ENCODE peak calls at places on chromosomes 1 and 21, in five cellular contexts. One of them, this sample, is unnamed.
A peak's percentile ranks its signal among the peaks of the same experiment; 100 is the strongest.

GRCh38 chr1:87463917-87464565 is 135.4 kb downstream of the LMO4 start:
- DNase-seq in GM23338: peak; percentile 44
- DNase-seq in MCF 10A: no peak
- DNase-seq in AG04450: no peak
- DNase-seq in breast epithelium: no peak
- DNase-seq in this sample: no peak

GRCh38 chr21:26453258-26453657 is 119.8 kb downstream of the CYYR1 start:
- DNase-seq in GM23338: no peak
- DNase-seq in MCF 10A: no peak
- DNase-seq in AG04450: no peak
- DNase-seq in breast epithelium: no peak
- DNase-seq in this sample: no peak

GRCh38 chr21:27645285-27645684 is 678.4 kb upstream of the ADAMTS5 start:
- DNase-seq in GM23338: no peak
- DNase-seq in MCF 10A: peak; percentile 0
- DNase-seq in AG04450: no peak
- DNase-seq in breast epithelium: no peak
- DNase-seq in this sample: no peak

GRCh38 chr1:100354971-100355394 is 2.7 kb downstream of the CDC14A start:
- DNase-seq in GM23338: peak; percentile 39
- DNase-seq in MCF 10A: peak; percentile 64
- DNase-seq in AG04450: no peak
- DNase-seq in breast epithelium: peak; percentile 40
- DNase-seq in this sample: no peak

GRCh38 chr1:119285482-119285881 is 83.1 kb upstream of the HAO2 start:
- DNase-seq in GM23338: no peak
- DNase-seq in MCF 10A: peak; percentile 86
- DNase-seq in AG04450: peak; percentile 18
- DNase-seq in breast epithelium: no peak
- DNase-seq in this sample: peak; percentile 47

GRCh38 chr1:46466477-46467182 is 23.0 kb upstream of the DMBX1 start:
- DNase-seq in GM23338: peak; percentile 83
- DNase-seq in MCF 10A: no peak
- DNase-seq in AG04450: no peak
- DNase-seq in breast epithelium: no peak
- DNase-seq in this sample: no peak

GRCh38 chr1:85464497-85465098 is 361 bp downstream of the DDAH1 start:
- DNase-seq in GM23338: peak; percentile 83
- DNase-seq in MCF 10A: peak; percentile 53
- DNase-seq in AG04450: no peak
- DNase-seq in breast epithelium: peak; percentile 30
- DNase-seq in this sample: no peak

GRCh38 chr1:227437495-227438008 is 119.3 kb upstream of the CDC42BPA start:
- DNase-seq in GM23338: peak; percentile 70
- DNase-seq in MCF 10A: peak; percentile 83
- DNase-seq in AG04450: no peak
- DNase-seq in breast epithelium: no peak
- DNase-seq in this sample: no peak

GRCh38 chr1:118100686-118101300 is 84.2 kb downstream of the SPAG17 start:
- DNase-seq in GM23338: no peak
- DNase-seq in MCF 10A: no peak
- DNase-seq in AG04450: no peak
- DNase-seq in breast epithelium: no peak
- DNase-seq in this sample: no peak

GRCh38 chr1:54355931-54356679 is 50.1 kb downstream of the SSBP3 start:
- DNase-seq in GM23338: no peak
- DNase-seq in MCF 10A: no peak
- DNase-seq in AG04450: no peak
- DNase-seq in breast epithelium: no peak
- DNase-seq in this sample: no peak